ENCODE peak calls at places on chromosome 2, in five cellular contexts. K is mucosa of gallbladder; C is activated naive CD8-positive, alpha-beta T cell treated with anti-CD3 and anti-CD28 coated beads, Interleukin-2, amount 10 ng/mL, durations not matched to agents 7 days and 5 days; I is endothelial cell; X is epithelial cell of proximal tubule. D is an unnamed sample.

GRCh38 chr2:108909275-108909823 is 79.7 kb downstream of the EDAR start:
- DNase-seq in K (no peak), C (no peak), I (no peak), X (no peak), D (no peak)

GRCh38 chr2:152432206-152432653 is 97.3 kb downstream of the FMNL2 start:
- DNase-seq in K (no peak), C (no peak), I (no peak), X (peak; percentile 95), D (no peak)

GRCh38 chr2:160347269-160347863 is 146.2 kb downstream of the RBMS1 start:
- DNase-seq in K (no peak), C (no peak), I (no peak), X (peak; percentile 52), D (no peak)

GRCh38 chr2:239692348-239692747 is 291.5 kb upstream of the HDAC4 start:
- DNase-seq in K (no peak), C (no peak), I (no peak), X (no peak), D (peak; percentile 40)

GRCh38 chr2:71712179-71712818 is 258.9 kb downstream of the DYSF start:
- DNase-seq in K (no peak), C (no peak), I (no peak), X (no peak), D (no peak)

GRCh38 chr2:16653799-16654198 is 11.8 kb downstream of the CYRIA start:
- DNase-seq in K (no peak), C (no peak), I (no peak), X (no peak), D (no peak)

GRCh38 chr2:239865059-239865639 is 160.0 kb downstream of the NDUFA10 start:
- DNase-seq in K (peak; percentile 8), C (no peak), I (no peak), X (no peak), D (no peak)

GRCh38 chr2:239018291-239019192 is 170.7 kb downstream of the TWIST2 start:
- DNase-seq in K (no peak), C (peak; percentile 10), I (no peak), X (no peak), D (no peak)

GRCh38 chr2:122423934-122424333 is 668.5 kb downstream of the TSN start:
- DNase-seq in K (no peak), C (no peak), I (no peak), X (no peak), D (no peak)

GRCh38 chr2:39728941-39729351 is 50.1 kb downstream of the THUMPD2 start:
- DNase-seq in K (no peak), C (no peak), I (peak; percentile 48), X (no peak), D (peak; percentile 49)

GRCh38 chr2:118842687-118843491 is 4.6 kb downstream of the EN1 start:
- DNase-seq in K (no peak), C (no peak), I (peak; percentile 22), X (no peak), D (no peak)

GRCh38 chr2:64359892-64360657 is 93.9 kb upstream of the LGALSL start:
- DNase-seq in K (peak; percentile 81), C (no peak), I (no peak), X (peak; percentile 68), D (no peak)

GRCh38 chr2:67374949-67375348 is 22.2 kb upstream of the ETAA1 start:
- DNase-seq in K (no peak), C (no peak), I (no peak), X (no peak), D (no peak)

GRCh38 chr2:143762176-143762928 is 633.1 kb downstream of the ARHGAP15 start:
- DNase-seq in K (no peak), C (no peak), I (no peak), X (no peak), D (peak; percentile 55)

GRCh38 chr2:201269764-201270163 is 9.4 kb downstream of the CASP8 start:
- DNase-seq in K (no peak), C (no peak), I (no peak), X (no peak), D (no peak)

GRCh38 chr2:27855476-27855875 is 34.7 kb downstream of the RBKS start:
- DNase-seq in K (no peak), C (no peak), I (no peak), X (peak; percentile 68), D (no peak)

GRCh38 chr2:24783641-24784040 is 9.6 kb downstream of the PTRHD1 start:
- DNase-seq in K (no peak), C (no peak), I (no peak), X (no peak), D (no peak)

GRCh38 chr2:130824492-130825061 is 12.1 kb upstream of the ARHGEF4 start:
- DNase-seq in K (peak; percentile 26), C (no peak), I (no peak), X (peak; percentile 89), D (peak; percentile 32)

GRCh38 chr2:136767030-136767429 is 1.7 kb downstream of the THSD7B start:
- DNase-seq in K (no peak), C (no peak), I (no peak), X (no peak), D (no peak)

GRCh38 chr2:19425419-19425818 is 67.0 kb upstream of the OSR1 start:
- DNase-seq in K (no peak), C (no peak), I (no peak), X (no peak), D (no peak)

GRCh38 chr2:203928849-203929248 is 7.7 kb upstream of the ICOS start:
- DNase-seq in K (no peak), C (no peak), I (no peak), X (no peak), D (no peak)

GRCh38 chr2:221343524-221343923 is 228.6 kb downstream of the EPHA4 start:
- DNase-seq in K (no peak), C (no peak), I (no peak), X (no peak), D (no peak)

GRCh38 chr2:218814540-218815243 is 16.9 kb downstream of the PRKAG3 start:
- DNase-seq in K (no peak), C (no peak), I (no peak), X (no peak), D (no peak)

GRCh38 chr2:173109253-173110188 is 33.9 kb downstream of the MAP3K20 start:
- DNase-seq in K (no peak), C (no peak), I (no peak), X (no peak), D (no peak)

GRCh38 chr2:26571316-26571715 is 69.8 kb downstream of the CIB4 start:
- DNase-seq in K (no peak), C (peak; percentile 13), I (no peak), X (no peak), D (no peak)

GRCh38 chr2:100222844-100223243 is 80.5 kb upstream of the AFF3 start:
- DNase-seq in K (no peak), C (no peak), I (no peak), X (no peak), D (no peak)

GRCh38 chr2:238938460-238939055 is 90.7 kb downstream of the TWIST2 start:
- DNase-seq in K (peak; percentile 60), C (no peak), I (peak; percentile 1), X (no peak), D (no peak)

GRCh38 chr2:98869272-98869641 is 66.8 kb downstream of the CRACDL start:
- DNase-seq in K (peak; percentile 89), C (no peak), I (no peak), X (no peak), D (no peak)

GRCh38 chr2:55048514-55048924 is 1.7 kb downstream of the RTN4 start:
- DNase-seq in K (peak; percentile 33), C (no peak), I (no peak), X (no peak), D (peak; percentile 63)

GRCh38 chr2:202337133-202337532 is 39.0 kb upstream of the BMPR2 start:
- DNase-seq in K (no peak), C (no peak), I (no peak), X (no peak), D (no peak)

D was measured in HAP-1.